ENCODE peak calls at places on chromosomes 13 and 19, in eight cellular contexts. One of them, this sample, is unnamed.

GRCh38 chr19:31223805-31224534 is 125.3 kb downstream of the TSHZ3 start:
- DNase-seq in NAMALWA: no peak
- DNase-seq in ascending aorta: no peak
- DNase-seq in activated gamma-delta T cell treated with anti-CD3 and anti-CD28 coated beads, Interleukin-2, amount 50 U/mL, for 16 hours: no peak
- DNase-seq in stimulated activated CD8-positive, alpha-beta memory T cell treated with anti-CD3 and anti-CD28 coated beads, Interleukin-15, amount 100 ng/mL, for 24 hours: no peak
- DNase-seq in activated CD8-positive, alpha-beta memory T cell treated with anti-CD3 and anti-CD28 coated beads for 48 hours: no peak
- DNase-seq in activated CD4-positive, alpha-beta T cell treated with anti-CD3 and anti-CD28 coated beads, Interleukin-2, amount 50 U/mL, for 24 hours: no peak
- DNase-seq in AG20443: peak; percentile 77
- DNase-seq in this sample: no peak

GRCh38 chr13:49821216-49821820 is 28.8 kb upstream of the KPNA3 start:
- DNase-seq in activated CD4-positive, alpha-beta T cell treated with anti-CD3 and anti-CD28 coated beads, Interleukin-2, amount 50 U/mL, for 24 hours: no peak
- DNase-seq in ascending aorta: no peak
- DNase-seq in activated CD8-positive, alpha-beta memory T cell treated with anti-CD3 and anti-CD28 coated beads for 48 hours: no peak
- DNase-seq in NAMALWA: peak; percentile 55
- DNase-seq in stimulated activated CD8-positive, alpha-beta memory T cell treated with anti-CD3 and anti-CD28 coated beads, Interleukin-15, amount 100 ng/mL, for 24 hours: no peak
- DNase-seq in AG20443: no peak
- DNase-seq in activated gamma-delta T cell treated with anti-CD3 and anti-CD28 coated beads, Interleukin-2, amount 50 U/mL, for 16 hours: no peak
- DNase-seq in this sample: no peak

GRCh38 chr19:33473644-33474305 is 47.8 kb downstream of the PEPD start:
- DNase-seq in AG20443: peak; percentile 41
- DNase-seq in stimulated activated CD8-positive, alpha-beta memory T cell treated with anti-CD3 and anti-CD28 coated beads, Interleukin-15, amount 100 ng/mL, for 24 hours: no peak
- DNase-seq in activated gamma-delta T cell treated with anti-CD3 and anti-CD28 coated beads, Interleukin-2, amount 50 U/mL, for 16 hours: no peak
- DNase-seq in activated CD8-positive, alpha-beta memory T cell treated with anti-CD3 and anti-CD28 coated beads for 48 hours: no peak
- DNase-seq in ascending aorta: no peak
- DNase-seq in NAMALWA: no peak
- DNase-seq in activated CD4-positive, alpha-beta T cell treated with anti-CD3 and anti-CD28 coated beads, Interleukin-2, amount 50 U/mL, for 24 hours: no peak
- DNase-seq in this sample: no peak

GRCh38 chr13:73063166-73063565 is 4.4 kb downstream of the KLF5 start:
- DNase-seq in ascending aorta: no peak
- DNase-seq in activated CD4-positive, alpha-beta T cell treated with anti-CD3 and anti-CD28 coated beads, Interleukin-2, amount 50 U/mL, for 24 hours: no peak
- DNase-seq in AG20443: no peak
- DNase-seq in stimulated activated CD8-positive, alpha-beta memory T cell treated with anti-CD3 and anti-CD28 coated beads, Interleukin-15, amount 100 ng/mL, for 24 hours: no peak
- DNase-seq in NAMALWA: no peak
- DNase-seq in activated gamma-delta T cell treated with anti-CD3 and anti-CD28 coated beads, Interleukin-2, amount 50 U/mL, for 16 hours: no peak
- DNase-seq in activated CD8-positive, alpha-beta memory T cell treated with anti-CD3 and anti-CD28 coated beads for 48 hours: no peak
- DNase-seq in this sample: no peak

GRCh38 chr13:26011996-26012688 is 39.7 kb downstream of the SHISA2 start:
- DNase-seq in ascending aorta: no peak
- DNase-seq in NAMALWA: no peak
- DNase-seq in activated CD8-positive, alpha-beta memory T cell treated with anti-CD3 and anti-CD28 coated beads for 48 hours: peak; percentile 30
- DNase-seq in stimulated activated CD8-positive, alpha-beta memory T cell treated with anti-CD3 and anti-CD28 coated beads, Interleukin-15, amount 100 ng/mL, for 24 hours: peak; percentile 6
- DNase-seq in AG20443: peak; percentile 48
- DNase-seq in activated CD4-positive, alpha-beta T cell treated with anti-CD3 and anti-CD28 coated beads, Interleukin-2, amount 50 U/mL, for 24 hours: peak; percentile 21
- DNase-seq in activated gamma-delta T cell treated with anti-CD3 and anti-CD28 coated beads, Interleukin-2, amount 50 U/mL, for 16 hours: peak; percentile 42
- DNase-seq in this sample: no peak

GRCh38 chr13:114035583-114036501 is 62.0 kb upstream of the C13orf46 start:
- DNase-seq in NAMALWA: no peak
- DNase-seq in stimulated activated CD8-positive, alpha-beta memory T cell treated with anti-CD3 and anti-CD28 coated beads, Interleukin-15, amount 100 ng/mL, for 24 hours: no peak
- DNase-seq in activated CD8-positive, alpha-beta memory T cell treated with anti-CD3 and anti-CD28 coated beads for 48 hours: no peak
- DNase-seq in activated gamma-delta T cell treated with anti-CD3 and anti-CD28 coated beads, Interleukin-2, amount 50 U/mL, for 16 hours: no peak
- DNase-seq in AG20443: peak; percentile 50
- DNase-seq in activated CD4-positive, alpha-beta T cell treated with anti-CD3 and anti-CD28 coated beads, Interleukin-2, amount 50 U/mL, for 24 hours: no peak
- DNase-seq in ascending aorta: no peak
- DNase-seq in this sample: no peak

GRCh38 chr19:57778358-57778757 is 8.9 kb downstream of the ZNF586 start:
- DNase-seq in activated CD4-positive, alpha-beta T cell treated with anti-CD3 and anti-CD28 coated beads, Interleukin-2, amount 50 U/mL, for 24 hours: no peak
- DNase-seq in NAMALWA: no peak
- DNase-seq in AG20443: no peak
- DNase-seq in ascending aorta: no peak
- DNase-seq in activated gamma-delta T cell treated with anti-CD3 and anti-CD28 coated beads, Interleukin-2, amount 50 U/mL, for 16 hours: no peak
- DNase-seq in activated CD8-positive, alpha-beta memory T cell treated with anti-CD3 and anti-CD28 coated beads for 48 hours: no peak
- DNase-seq in stimulated activated CD8-positive, alpha-beta memory T cell treated with anti-CD3 and anti-CD28 coated beads, Interleukin-15, amount 100 ng/mL, for 24 hours: no peak
- DNase-seq in this sample: no peak

GRCh38 chr19:54530866-54531265 is 28.2 kb downstream of the LAIR2 start:
- DNase-seq in NAMALWA: no peak
- DNase-seq in stimulated activated CD8-positive, alpha-beta memory T cell treated with anti-CD3 and anti-CD28 coated beads, Interleukin-15, amount 100 ng/mL, for 24 hours: no peak
- DNase-seq in activated gamma-delta T cell treated with anti-CD3 and anti-CD28 coated beads, Interleukin-2, amount 50 U/mL, for 16 hours: no peak
- DNase-seq in activated CD8-positive, alpha-beta memory T cell treated with anti-CD3 and anti-CD28 coated beads for 48 hours: no peak
- DNase-seq in activated CD4-positive, alpha-beta T cell treated with anti-CD3 and anti-CD28 coated beads, Interleukin-2, amount 50 U/mL, for 24 hours: no peak
- DNase-seq in ascending aorta: no peak
- DNase-seq in AG20443: no peak
- DNase-seq in this sample: no peak

GRCh38 chr19:54281008-54281728 is at the start of gene LILRB2:
- DNase-seq in AG20443: no peak
- DNase-seq in stimulated activated CD8-positive, alpha-beta memory T cell treated with anti-CD3 and anti-CD28 coated beads, Interleukin-15, amount 100 ng/mL, for 24 hours: no peak
- DNase-seq in activated CD8-positive, alpha-beta memory T cell treated with anti-CD3 and anti-CD28 coated beads for 48 hours: no peak
- DNase-seq in activated CD4-positive, alpha-beta T cell treated with anti-CD3 and anti-CD28 coated beads, Interleukin-2, amount 50 U/mL, for 24 hours: no peak
- DNase-seq in NAMALWA: no peak
- DNase-seq in activated gamma-delta T cell treated with anti-CD3 and anti-CD28 coated beads, Interleukin-2, amount 50 U/mL, for 16 hours: no peak
- DNase-seq in ascending aorta: no peak
- DNase-seq in this sample: no peak

This sample was measured in H1.